ENCODE peak calls at places on chromosomes 12 and 14, in ten cellular contexts. One of them, this sample, is unnamed.

GRCh38 chr14:38948171-38948570 is 154.9 kb downstream of the SEC23A start:
- DNase-seq in GM12865: no peak
- DNase-seq in epithelial cell of esophagus: no peak
- DNase-seq in hepatocyte: no peak
- DNase-seq in NB4: no peak
- DNase-seq in cardiac fibroblast: peak
- DNase-seq in ascending aorta: no peak
- DNase-seq in HCT116: no peak
- DNase-seq in kidney: no peak
- DNase-seq in uterus: no peak
- DNase-seq in this sample: no peak

GRCh38 chr12:90999946-91000345 is 4.8 kb downstream of the EPYC start:
- DNase-seq in GM12865: no peak
- DNase-seq in epithelial cell of esophagus: peak
- DNase-seq in hepatocyte: no peak
- DNase-seq in NB4: no peak
- DNase-seq in cardiac fibroblast: peak
- DNase-seq in ascending aorta: no peak
- DNase-seq in HCT116: no peak
- DNase-seq in kidney: no peak
- DNase-seq in uterus: no peak
- DNase-seq in this sample: no peak

GRCh38 chr14:106665814-106666213 is 1139.4 kb downstream of the TMEM121 start:
- DNase-seq in GM12865: no peak
- DNase-seq in epithelial cell of esophagus: no peak
- DNase-seq in hepatocyte: no peak
- DNase-seq in NB4: peak
- DNase-seq in cardiac fibroblast: no peak
- DNase-seq in ascending aorta: no peak
- DNase-seq in HCT116: no peak
- DNase-seq in kidney: no peak
- DNase-seq in uterus: no peak
- DNase-seq in this sample: no peak

GRCh38 chr14:89504602-89505320 is 87.7 kb upstream of the FOXN3 start:
- DNase-seq in GM12865: peak
- DNase-seq in epithelial cell of esophagus: peak
- DNase-seq in hepatocyte: no peak
- DNase-seq in NB4: peak
- DNase-seq in cardiac fibroblast: peak
- DNase-seq in ascending aorta: peak
- DNase-seq in HCT116: no peak
- DNase-seq in kidney: no peak
- DNase-seq in uterus: no peak
- DNase-seq in this sample: no peak

GRCh38 chr14:81269100-81269978 is 48.6 kb upstream of the GTF2A1 start:
- DNase-seq in GM12865: peak
- DNase-seq in epithelial cell of esophagus: peak
- DNase-seq in hepatocyte: peak
- DNase-seq in NB4: peak
- DNase-seq in cardiac fibroblast: peak
- DNase-seq in ascending aorta: no peak
- DNase-seq in HCT116: peak
- DNase-seq in kidney: no peak
- DNase-seq in uterus: peak
- DNase-seq in this sample: no peak

GRCh38 chr12:123089125-123089524 is 61.8 kb downstream of the PITPNM2 start:
- DNase-seq in GM12865: no peak
- DNase-seq in epithelial cell of esophagus: no peak
- DNase-seq in hepatocyte: no peak
- DNase-seq in NB4: peak
- DNase-seq in cardiac fibroblast: no peak
- DNase-seq in ascending aorta: no peak
- DNase-seq in HCT116: no peak
- DNase-seq in kidney: no peak
- DNase-seq in uterus: no peak
- DNase-seq in this sample: no peak

GRCh38 chr14:32382704-32383103 is 53.6 kb downstream of the AKAP6 start:
- DNase-seq in GM12865: peak
- DNase-seq in epithelial cell of esophagus: peak
- DNase-seq in hepatocyte: no peak
- DNase-seq in NB4: no peak
- DNase-seq in cardiac fibroblast: peak
- DNase-seq in ascending aorta: no peak
- DNase-seq in HCT116: no peak
- DNase-seq in kidney: no peak
- DNase-seq in uterus: no peak
- DNase-seq in this sample: no peak

GRCh38 chr14:65261946-65262345 is 150.6 kb upstream of the FUT8 start:
- DNase-seq in GM12865: no peak
- DNase-seq in epithelial cell of esophagus: no peak
- DNase-seq in hepatocyte: no peak
- DNase-seq in NB4: no peak
- DNase-seq in cardiac fibroblast: no peak
- DNase-seq in ascending aorta: no peak
- DNase-seq in HCT116: no peak
- DNase-seq in kidney: no peak
- DNase-seq in uterus: no peak
- DNase-seq in this sample: no peak

GRCh38 chr14:25237845-25238244 is 187.9 kb upstream of the STXBP6 start:
- DNase-seq in GM12865: no peak
- DNase-seq in epithelial cell of esophagus: peak
- DNase-seq in hepatocyte: peak
- DNase-seq in NB4: peak
- DNase-seq in cardiac fibroblast: peak
- DNase-seq in ascending aorta: no peak
- DNase-seq in HCT116: no peak
- DNase-seq in kidney: no peak
- DNase-seq in uterus: no peak
- DNase-seq in this sample: no peak

GRCh38 chr14:61860294-61860918 is 98.2 kb downstream of the SNAPC1 start:
- DNase-seq in GM12865: peak
- DNase-seq in epithelial cell of esophagus: peak
- DNase-seq in hepatocyte: peak
- DNase-seq in NB4: peak
- DNase-seq in cardiac fibroblast: peak
- DNase-seq in ascending aorta: peak
- DNase-seq in HCT116: peak
- DNase-seq in kidney: no peak
- DNase-seq in uterus: no peak
- DNase-seq in this sample: peak

GRCh38 chr12:48572326-48572725 is 2.5 kb upstream of the LALBA start:
- DNase-seq in GM12865: no peak
- DNase-seq in epithelial cell of esophagus: peak
- DNase-seq in hepatocyte: no peak
- DNase-seq in NB4: peak
- DNase-seq in cardiac fibroblast: peak
- DNase-seq in ascending aorta: no peak
- DNase-seq in HCT116: no peak
- DNase-seq in kidney: no peak
- DNase-seq in uterus: no peak
- DNase-seq in this sample: no peak

GRCh38 chr14:20690848-20691640 is 2.5 kb downstream of the ANG start:
- DNase-seq in GM12865: peak
- DNase-seq in epithelial cell of esophagus: peak
- DNase-seq in hepatocyte: peak
- DNase-seq in NB4: peak
- DNase-seq in cardiac fibroblast: peak
- DNase-seq in ascending aorta: peak
- DNase-seq in HCT116: peak
- DNase-seq in kidney: no peak
- DNase-seq in uterus: peak
- DNase-seq in this sample: no peak

DNA sequence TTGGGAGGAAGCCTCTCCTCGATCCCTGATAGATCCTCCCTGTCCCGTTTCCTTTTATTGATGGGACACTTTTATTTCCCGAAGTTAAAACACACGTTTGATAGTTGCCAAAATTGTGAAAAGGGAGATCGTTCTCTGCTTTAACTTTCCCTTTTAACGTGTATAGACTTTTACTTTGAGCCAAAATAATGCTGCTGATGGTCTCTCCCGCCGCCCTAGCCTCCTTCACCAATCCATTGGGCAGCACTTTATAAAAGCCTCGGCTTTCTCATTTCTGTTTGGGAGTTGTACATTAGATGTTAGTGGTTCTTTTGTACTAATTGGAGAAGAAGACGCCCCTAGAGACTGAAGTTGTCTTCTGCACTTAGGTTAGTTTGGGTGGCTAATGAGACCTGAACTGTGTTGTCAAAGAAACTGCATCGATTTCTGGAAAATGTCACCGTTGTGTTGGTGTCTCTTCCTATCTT is 1.4 kb downstream of the TMTC2 start:
- DNase-seq in GM12865: peak
- DNase-seq in epithelial cell of esophagus: no peak
- DNase-seq in hepatocyte: peak
- DNase-seq in NB4: peak
- DNase-seq in cardiac fibroblast: peak
- DNase-seq in ascending aorta: no peak
- DNase-seq in HCT116: no peak
- DNase-seq in kidney: no peak
- DNase-seq in uterus: no peak
- DNase-seq in this sample: peak
- TF ChIP-seq CTCF in GM12865: no peak
- TF ChIP-seq CTCF in epithelial cell of esophagus: no peak
- TF ChIP-seq CTCF in hepatocyte: peak
- TF ChIP-seq CTCF in NB4: peak
- TF ChIP-seq CTCF in cardiac fibroblast: no peak
- TF ChIP-seq CTCF in ascending aorta: no peak
- TF ChIP-seq CTCF in HCT116: peak
- TF ChIP-seq CTCF in kidney: no peak
- TF ChIP-seq CTCF in uterus: no peak
- TF ChIP-seq CTCF in this sample: no peak

DNA sequence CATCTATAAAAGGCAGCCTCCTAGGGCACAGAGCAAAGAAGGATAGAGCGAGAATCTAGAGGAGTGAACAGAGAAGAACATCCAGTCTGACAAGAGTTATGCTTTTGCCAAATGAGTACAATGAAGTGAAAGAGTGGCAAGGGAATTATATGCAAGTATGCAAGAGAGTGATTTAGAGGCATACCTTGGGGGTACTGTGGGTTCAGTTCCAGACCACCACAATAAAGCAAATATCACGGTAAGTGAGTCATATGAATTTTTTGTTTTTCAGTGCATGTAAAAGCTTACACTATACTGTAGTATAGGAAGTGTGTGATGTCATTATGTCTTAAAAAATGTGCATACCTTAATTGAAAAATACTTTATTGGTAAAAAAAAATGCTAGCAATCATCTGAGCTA is 101.4 kb downstream of the SLC38A1 start:
- DNase-seq in GM12865: no peak
- DNase-seq in epithelial cell of esophagus: no peak
- DNase-seq in hepatocyte: no peak
- DNase-seq in NB4: no peak
- DNase-seq in cardiac fibroblast: no peak
- DNase-seq in ascending aorta: no peak
- DNase-seq in HCT116: no peak
- DNase-seq in kidney: no peak
- DNase-seq in uterus: no peak
- DNase-seq in this sample: no peak
- TF ChIP-seq CTCF in GM12865: no peak
- TF ChIP-seq CTCF in epithelial cell of esophagus: no peak
- TF ChIP-seq CTCF in hepatocyte: no peak
- TF ChIP-seq CTCF in NB4: no peak
- TF ChIP-seq CTCF in cardiac fibroblast: no peak
- TF ChIP-seq CTCF in ascending aorta: no peak
- TF ChIP-seq CTCF in HCT116: no peak
- TF ChIP-seq CTCF in kidney: no peak
- TF ChIP-seq CTCF in uterus: no peak
- TF ChIP-seq CTCF in this sample: no peak

GRCh38 chr12:57522019-57522886 is at the start of gene MBD6:
- DNase-seq in GM12865: peak
- DNase-seq in epithelial cell of esophagus: peak
- DNase-seq in hepatocyte: peak
- DNase-seq in NB4: peak
- DNase-seq in cardiac fibroblast: peak
- DNase-seq in ascending aorta: peak
- DNase-seq in HCT116: peak
- DNase-seq in kidney: peak
- DNase-seq in uterus: peak
- DNase-seq in this sample: peak
- TF ChIP-seq CTCF in GM12865: no peak
- TF ChIP-seq CTCF in epithelial cell of esophagus: no peak
- TF ChIP-seq CTCF in hepatocyte: no peak
- TF ChIP-seq CTCF in NB4: no peak
- TF ChIP-seq CTCF in cardiac fibroblast: no peak
- TF ChIP-seq CTCF in ascending aorta: no peak
- TF ChIP-seq CTCF in HCT116: no peak
- TF ChIP-seq CTCF in kidney: no peak
- TF ChIP-seq CTCF in uterus: peak
- TF ChIP-seq CTCF in this sample: no peak

GRCh38 chr12:67457799-67458680 is 188.9 kb downstream of the CAND1 start:
- DNase-seq in GM12865: peak
- DNase-seq in epithelial cell of esophagus: peak
- DNase-seq in hepatocyte: no peak
- DNase-seq in NB4: peak
- DNase-seq in cardiac fibroblast: peak
- DNase-seq in ascending aorta: no peak
- DNase-seq in HCT116: no peak
- DNase-seq in kidney: no peak
- DNase-seq in uterus: no peak
- DNase-seq in this sample: no peak
- TF ChIP-seq CTCF in GM12865: peak
- TF ChIP-seq CTCF in epithelial cell of esophagus: peak
- TF ChIP-seq CTCF in hepatocyte: peak
- TF ChIP-seq CTCF in NB4: peak
- TF ChIP-seq CTCF in cardiac fibroblast: peak
- TF ChIP-seq CTCF in ascending aorta: peak
- TF ChIP-seq CTCF in HCT116: peak
- TF ChIP-seq CTCF in kidney: peak
- TF ChIP-seq CTCF in uterus: peak
- TF ChIP-seq CTCF in this sample: no peak